ENCODE peak calls at places on chromosomes 7 and 10, in five cellular contexts. U, F, L, I and O are unnamed samples.

GRCh38 chr10:72665925-72666324 is 26.0 kb upstream of the MCU start:
- DNase-seq in I (no peak), F (no peak), L (peak), U (peak), O (no peak)

GRCh38 chr7:157412021-157412443 is 75.2 kb downstream of the DNAJB6 start:
- DNase-seq in U (peak), F (peak), I (no peak), L (peak), O (no peak)

GRCh38 chr10:37826806-37827205 is 30.6 kb downstream of the ZNF248 start:
- DNase-seq in I (no peak), U (no peak), L (no peak), F (no peak), O (no peak)

GRCh38 chr10:85918371-85918770 is 448.2 kb downstream of the GRID1 start:
- DNase-seq in L (no peak), U (no peak), F (no peak), I (no peak), O (no peak)

GRCh38 chr7:22001345-22002004 is 55.8 kb upstream of the CDCA7L start:
- DNase-seq in U (peak), I (no peak), F (peak), L (peak), O (peak)

GRCh38 chr7:15503603-15504280 is 58.1 kb downstream of the AGMO start:
- DNase-seq in F (no peak), U (peak), I (no peak), L (no peak), O (no peak)

GRCh38 chr7:123070702-123071286 is 75.3 kb upstream of the TAS2R16 start:
- DNase-seq in F (no peak), U (no peak), L (no peak), I (no peak), O (no peak)

GRCh38 chr10:130748409-130749057 is 563.0 kb downstream of the TCERG1L start:
- DNase-seq in I (no peak), L (no peak), U (no peak), F (no peak), O (peak)

GRCh38 chr10:70992436-70992835 is 104.1 kb upstream of the PCBD1 start:
- DNase-seq in L (no peak), U (no peak), F (no peak), I (no peak), O (no peak)

GRCh38 chr10:97875391-97875790 is 25.7 kb downstream of the GOLGA7B start:
- DNase-seq in U (no peak), L (no peak), F (no peak), I (no peak), O (no peak)

GRCh38 chr10:69413221-69413865 is 3.4 kb downstream of the TACR2 start:
- DNase-seq in L (peak), F (peak), I (peak), U (peak), O (peak)

GRCh38 chr7:130144632-130145171 is 60.5 kb downstream of the TMEM209 start:
- DNase-seq in F (peak), I (no peak), U (peak), L (peak), O (no peak)

GRCh38 chr10:86658751-86659150 is 4.4 kb downstream of the OPN4 start:
- DNase-seq in L (no peak), F (no peak), U (no peak), I (no peak), O (no peak)

GRCh38 chr10:77305650-77306632 is 331.7 kb downstream of the KCNMA1 start:
- DNase-seq in I (no peak), F (no peak), L (no peak), U (peak), O (no peak)

GRCh38 chr10:70458329-70459060 is 17.0 kb upstream of the NODAL start:
- DNase-seq in F (peak), U (peak), L (no peak), I (peak), O (peak)

GRCh38 chr10:129881641-129882040 is 82.4 kb downstream of the EBF3 start:
- DNase-seq in I (no peak), L (no peak), U (no peak), F (no peak), O (no peak)

GRCh38 chr10:86579883-86580548 is 58.4 kb upstream of the WAPL start:
- DNase-seq in L (no peak), I (no peak), U (no peak), F (no peak), O (no peak)

GRCh38 chr10:127918570-127918969 is 11.7 kb downstream of the PTPRE start:
- DNase-seq in L (no peak), F (no peak), U (no peak), I (no peak), O (no peak)

GRCh38 chr7:101848168-101848951 is 30.9 kb downstream of the CUX1 start:
- DNase-seq in I (no peak), L (no peak), U (no peak), F (no peak), O (no peak)

GRCh38 chr10:64586930-64587503 is 1065.8 kb downstream of the REEP3 start:
- DNase-seq in L (peak), I (no peak), U (no peak), F (no peak), O (no peak)

GRCh38 chr7:86091369-86091768 is 552.3 kb upstream of the GRM3 start:
- DNase-seq in U (no peak), I (no peak), L (no peak), F (no peak), O (no peak)

GRCh38 chr7:23175820-23176385 is 5.9 kb upstream of the NUP42 start:
- DNase-seq in I (no peak), U (no peak), L (no peak), F (no peak), O (no peak)

GRCh38 chr7:74104702-74105101 is 21.1 kb downstream of the LIMK1 start:
- DNase-seq in U (peak), I (no peak), L (peak), F (no peak), O (no peak)

GRCh38 chr7:80098795-80099194 is 35.8 kb upstream of the GNAI1 start:
- DNase-seq in L (no peak), F (no peak), U (no peak), I (no peak), O (no peak)

GRCh38 chr10:32971536-32972091 is 13.6 kb upstream of the ITGB1 start:
- DNase-seq in L (no peak), I (no peak), F (no peak), U (no peak), O (no peak)

GRCh38 chr7:23074443-23075244 is 30.9 kb upstream of the KLHL7 start:
- DNase-seq in L (peak), F (no peak), U (peak), I (no peak), O (no peak)

GRCh38 chr10:24168258-24169170 is 40.4 kb upstream of the KIAA1217 start:
- DNase-seq in F (no peak), I (no peak), L (no peak), U (no peak), O (no peak)

GRCh38 chr7:27148031-27148775 is 629 bp upstream of the HOXA6 start:
- DNase-seq in I (no peak), F (no peak), U (no peak), L (peak), O (peak)

GRCh38 chr10:97574374-97575100 is 2.0 kb downstream of the ANKRD2 start:
- DNase-seq in F (no peak), I (no peak), U (peak), L (peak), O (no peak)

GRCh38 chr7:25389489-25390106 is 161.3 kb upstream of the NPVF start:
- DNase-seq in I (no peak), L (peak), U (peak), F (peak), O (no peak)

GRCh38 chr7:100632951-100633717 is 8.2 kb downstream of the TFR2 start:
- DNase-seq in L (no peak), F (no peak), I (no peak), U (peak), O (peak)

GRCh38 chr10:43867667-43868361 is 219.1 kb upstream of the ZNF32 start:
- DNase-seq in I (no peak), U (peak), F (no peak), L (peak), O (no peak)

GRCh38 chr7:91424372-91424771 is 160.1 kb downstream of the FZD1 start:
- DNase-seq in L (no peak), U (no peak), I (no peak), F (no peak), O (peak)
- TF ChIP-seq CTCF in L (no peak), U (no peak), I (no peak), F (peak), O (no peak)

GRCh38 chr10:99880071-99880835 is 97.8 kb downstream of the ABCC2 start:
- DNase-seq in I (no peak), L (no peak), F (no peak), U (no peak), O (peak)

GRCh38 chr10:99883523-99883922 is 101.1 kb downstream of the ABCC2 start:
- DNase-seq in F (no peak), L (no peak), U (no peak), I (no peak), O (no peak)

GRCh38 chr10:99875473-99875872 is 93.0 kb downstream of the ABCC2 start:
- DNase-seq in F (no peak), U (peak), I (no peak), L (no peak), O (no peak)

GRCh38 chr10:99881371-99881770 is 98.9 kb downstream of the ABCC2 start:
- DNase-seq in I (no peak), L (no peak), U (no peak), F (no peak), O (no peak)
- TF ChIP-seq CTCF in I (no peak), L (no peak), U (no peak), F (no peak), O (no peak)

GRCh38 chr10:13707156-13707881 is 120.6 kb downstream of the PRPF18 start:
- DNase-seq in U (peak), F (peak), L (no peak), I (peak), O (peak)
- TF ChIP-seq CTCF in U (no peak), F (no peak), L (no peak), I (no peak), O (no peak)

GRCh38 chr10:48507933-48508830 is 96.7 kb downstream of the ARHGAP22 start:
- DNase-seq in I (peak), U (no peak), F (no peak), L (peak), O (no peak)

GRCh38 chr10:48507494-48507893 is 97.4 kb downstream of the ARHGAP22 start:
- DNase-seq in U (no peak), F (no peak), L (no peak), I (no peak), O (no peak)

GRCh38 chr10:48505394-48506112 is 99.3 kb downstream of the ARHGAP22 start:
- DNase-seq in I (no peak), F (no peak), U (no peak), L (peak), O (no peak)

GRCh38 chr10:48504141-48504885 is 100.6 kb downstream of the ARHGAP22 start:
- DNase-seq in I (no peak), U (no peak), L (no peak), F (no peak), O (no peak)

DNA sequence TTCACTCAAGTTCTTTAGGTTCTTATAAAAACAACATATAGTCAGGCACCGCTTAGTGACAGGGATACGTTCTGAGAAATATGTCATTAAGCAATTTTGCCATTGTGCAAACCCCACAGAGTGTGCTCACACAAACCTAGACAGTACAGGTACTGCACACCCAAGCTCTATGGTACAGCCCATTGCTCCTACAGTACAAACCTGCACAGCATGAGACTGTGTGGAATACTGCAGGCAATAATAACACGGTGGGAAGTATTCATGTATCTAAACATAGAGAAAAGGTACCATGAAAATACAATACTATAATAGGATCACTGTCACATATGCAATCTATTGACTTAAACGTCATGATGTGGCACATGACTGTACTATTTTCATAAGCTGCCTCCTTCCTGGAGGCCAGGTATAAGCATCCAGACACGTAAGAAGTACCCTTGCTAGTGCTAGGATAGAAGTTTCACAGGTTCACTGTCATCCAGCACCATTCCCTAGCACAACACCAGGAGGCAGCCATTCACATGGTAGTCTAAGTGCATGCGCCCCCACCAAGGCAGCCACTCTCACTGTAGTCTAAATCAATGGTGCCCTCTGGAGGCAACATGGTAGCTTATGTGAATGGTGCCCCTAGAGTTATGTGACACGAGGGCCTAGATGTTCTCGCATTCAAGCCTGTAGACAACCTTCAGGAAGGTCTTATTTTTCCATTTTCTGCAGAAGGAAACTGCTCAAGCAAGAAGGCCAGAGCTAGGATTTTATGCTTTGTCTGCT is 98.5 kb downstream of the ARHGAP22 start:
- DNase-seq in F (no peak), U (peak), I (no peak), L (peak), O (no peak)
- TF ChIP-seq CTCF in F (peak), U (peak), I (no peak), L (peak), O (no peak)

DNA sequence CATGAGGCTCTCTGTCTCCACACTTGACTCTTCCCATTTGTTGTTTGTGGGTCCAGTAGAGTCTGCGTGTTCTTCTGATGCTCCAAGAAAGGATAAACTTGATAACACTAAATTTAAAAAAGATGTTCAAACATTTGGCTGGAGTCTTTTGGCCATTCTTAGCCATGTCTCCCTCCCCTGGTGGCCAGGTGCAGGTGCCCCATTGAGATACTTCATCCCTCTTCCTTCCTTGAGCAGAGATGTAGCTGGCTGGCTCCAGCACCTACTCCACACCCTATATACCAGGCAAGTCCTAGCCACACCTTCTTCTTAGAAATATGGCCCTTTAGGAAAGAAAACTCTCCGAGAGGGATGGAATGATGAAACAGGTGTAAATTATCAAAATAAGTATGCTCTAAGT is 103.2 kb upstream of the GJD4 start:
- DNase-seq in U (no peak), L (peak), I (no peak), F (no peak), O (no peak)
- TF ChIP-seq CTCF in U (no peak), L (peak), I (no peak), F (peak), O (no peak)

DNA sequence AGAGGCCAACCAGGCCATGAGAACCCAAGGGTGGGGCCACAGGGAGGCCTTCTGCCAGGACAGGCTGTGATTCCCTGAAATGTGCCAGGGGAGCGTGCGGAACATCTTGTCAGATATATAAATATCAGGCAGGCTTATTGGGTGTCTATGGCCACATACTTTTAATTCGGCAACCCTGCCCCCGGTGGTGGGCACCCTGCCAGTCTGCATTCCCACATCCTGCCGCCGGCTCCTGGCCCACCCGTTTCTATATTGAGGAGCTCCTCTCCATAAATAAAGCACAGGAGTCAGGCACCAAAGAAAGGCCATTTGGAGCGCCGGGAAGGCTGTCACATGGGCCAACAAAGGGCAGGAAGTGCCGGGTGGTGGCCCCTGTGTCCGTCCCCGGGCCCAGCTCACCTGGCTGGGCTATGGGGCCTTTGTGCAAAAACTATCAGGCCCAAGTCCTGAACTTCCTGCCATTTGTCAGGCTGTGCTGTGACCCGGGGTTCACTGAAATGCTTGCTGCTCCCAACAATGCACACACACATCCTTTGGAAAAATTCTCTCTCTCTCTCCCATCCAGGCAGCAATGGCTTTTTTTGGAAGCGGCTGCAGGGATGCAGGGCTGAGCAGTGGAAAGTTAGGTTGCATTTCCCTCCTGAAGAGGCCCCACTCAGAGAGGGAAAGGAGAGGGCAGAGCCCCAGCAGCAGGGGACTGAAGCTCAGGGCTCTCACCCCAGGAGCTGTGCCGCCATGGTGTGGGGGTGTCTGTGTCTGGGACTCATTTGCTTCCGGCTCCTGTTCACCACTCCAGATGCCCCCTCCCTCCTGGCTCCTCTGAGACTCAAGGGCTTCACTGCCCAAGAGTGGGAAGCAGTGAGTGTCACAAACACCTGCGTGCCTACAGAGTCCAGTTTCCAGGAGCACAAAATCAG is 25.1 kb upstream of the PODXL start:
- DNase-seq in F (no peak), U (no peak), L (no peak), I (no peak), O (no peak)
- TF ChIP-seq CTCF in F (no peak), U (no peak), L (no peak), I (no peak), O (no peak)